ENCODE peak calls at places on chromosome 5, in ten cellular contexts. One of them, this sample, is unnamed.

GRCh38 chr5:32828492-32828891 is 117.4 kb downstream of the NPR3 start:
- DNase-seq in epithelial cell of esophagus: peak; percentile 33
- DNase-seq in PC-9: no peak
- DNase-seq in AG09309: no peak
- DNase-seq in NCI-H1436: no peak
- DNase-seq in AG10803: peak; percentile 52
- DNase-seq in iPS DF 6.9: no peak
- DNase-seq in stimulated activated CD4-positive, alpha-beta T cell treated with anti-CD3 and anti-CD28 coated beads, Interleukin-4, amount 100 ng/mL, for 48 hours: no peak
- DNase-seq in aorta: no peak
- DNase-seq in ELR: peak; percentile 7
- DNase-seq in this sample: no peak

GRCh38 chr5:134059758-134060495 is 54.6 kb upstream of the TCF7 start:
- DNase-seq in epithelial cell of esophagus: no peak
- DNase-seq in PC-9: no peak
- DNase-seq in AG09309: no peak
- DNase-seq in NCI-H1436: no peak
- DNase-seq in AG10803: no peak
- DNase-seq in iPS DF 6.9: no peak
- DNase-seq in stimulated activated CD4-positive, alpha-beta T cell treated with anti-CD3 and anti-CD28 coated beads, Interleukin-4, amount 100 ng/mL, for 48 hours: no peak
- DNase-seq in aorta: peak; percentile 69
- DNase-seq in ELR: no peak
- DNase-seq in this sample: no peak

GRCh38 chr5:178241259-178241658 is 8.7 kb upstream of the PHYKPL start:
- DNase-seq in epithelial cell of esophagus: no peak
- DNase-seq in PC-9: no peak
- DNase-seq in AG09309: no peak
- DNase-seq in NCI-H1436: no peak
- DNase-seq in AG10803: no peak
- DNase-seq in iPS DF 6.9: no peak
- DNase-seq in stimulated activated CD4-positive, alpha-beta T cell treated with anti-CD3 and anti-CD28 coated beads, Interleukin-4, amount 100 ng/mL, for 48 hours: no peak
- DNase-seq in aorta: no peak
- DNase-seq in ELR: no peak
- DNase-seq in this sample: peak; percentile 41

GRCh38 chr5:124698774-124699173 is 47.7 kb downstream of the ZNF608 start:
- DNase-seq in epithelial cell of esophagus: no peak
- DNase-seq in PC-9: no peak
- DNase-seq in AG09309: peak; percentile 3
- DNase-seq in NCI-H1436: no peak
- DNase-seq in AG10803: peak; percentile 22
- DNase-seq in iPS DF 6.9: no peak
- DNase-seq in stimulated activated CD4-positive, alpha-beta T cell treated with anti-CD3 and anti-CD28 coated beads, Interleukin-4, amount 100 ng/mL, for 48 hours: no peak
- DNase-seq in aorta: no peak
- DNase-seq in ELR: no peak
- DNase-seq in this sample: no peak

GRCh38 chr5:95715799-95716461 is 15.2 kb upstream of the RHOBTB3 start:
- DNase-seq in epithelial cell of esophagus: peak; percentile 72
- DNase-seq in PC-9: no peak
- DNase-seq in AG09309: peak; percentile 63
- DNase-seq in NCI-H1436: no peak
- DNase-seq in AG10803: peak; percentile 88
- DNase-seq in iPS DF 6.9: no peak
- DNase-seq in stimulated activated CD4-positive, alpha-beta T cell treated with anti-CD3 and anti-CD28 coated beads, Interleukin-4, amount 100 ng/mL, for 48 hours: no peak
- DNase-seq in aorta: no peak
- DNase-seq in ELR: peak; percentile 93
- DNase-seq in this sample: no peak

GRCh38 chr5:142316051-142316450 is 8.8 kb downstream of the SPRY4 start:
- DNase-seq in epithelial cell of esophagus: no peak
- DNase-seq in PC-9: no peak
- DNase-seq in AG09309: no peak
- DNase-seq in NCI-H1436: peak; percentile 91
- DNase-seq in AG10803: peak; percentile 69
- DNase-seq in iPS DF 6.9: no peak
- DNase-seq in stimulated activated CD4-positive, alpha-beta T cell treated with anti-CD3 and anti-CD28 coated beads, Interleukin-4, amount 100 ng/mL, for 48 hours: no peak
- DNase-seq in aorta: no peak
- DNase-seq in ELR: no peak
- DNase-seq in this sample: no peak

GRCh38 chr5:179923422-179923821 is 15.7 kb upstream of the TBC1D9B start:
- DNase-seq in epithelial cell of esophagus: no peak
- DNase-seq in PC-9: no peak
- DNase-seq in AG09309: no peak
- DNase-seq in NCI-H1436: no peak
- DNase-seq in AG10803: no peak
- DNase-seq in iPS DF 6.9: no peak
- DNase-seq in stimulated activated CD4-positive, alpha-beta T cell treated with anti-CD3 and anti-CD28 coated beads, Interleukin-4, amount 100 ng/mL, for 48 hours: no peak
- DNase-seq in aorta: no peak
- DNase-seq in ELR: no peak
- DNase-seq in this sample: no peak

GRCh38 chr5:79720096-79720495 is 30.5 kb downstream of the CMYA5 start:
- DNase-seq in epithelial cell of esophagus: no peak
- DNase-seq in PC-9: no peak
- DNase-seq in AG09309: no peak
- DNase-seq in NCI-H1436: no peak
- DNase-seq in AG10803: no peak
- DNase-seq in iPS DF 6.9: no peak
- DNase-seq in stimulated activated CD4-positive, alpha-beta T cell treated with anti-CD3 and anti-CD28 coated beads, Interleukin-4, amount 100 ng/mL, for 48 hours: no peak
- DNase-seq in aorta: no peak
- DNase-seq in ELR: peak; percentile 5
- DNase-seq in this sample: no peak

GRCh38 chr5:132098621-132099020 is 25.0 kb downstream of the CSF2 start:
- DNase-seq in epithelial cell of esophagus: no peak
- DNase-seq in PC-9: no peak
- DNase-seq in AG09309: no peak
- DNase-seq in NCI-H1436: no peak
- DNase-seq in AG10803: no peak
- DNase-seq in iPS DF 6.9: no peak
- DNase-seq in stimulated activated CD4-positive, alpha-beta T cell treated with anti-CD3 and anti-CD28 coated beads, Interleukin-4, amount 100 ng/mL, for 48 hours: no peak
- DNase-seq in aorta: no peak
- DNase-seq in ELR: peak; percentile 43
- DNase-seq in this sample: no peak

GRCh38 chr5:91419571-91420537 is 36.7 kb upstream of the ARRDC3 start:
- DNase-seq in epithelial cell of esophagus: peak; percentile 67
- DNase-seq in PC-9: peak; percentile 53
- DNase-seq in AG09309: no peak
- DNase-seq in NCI-H1436: peak; percentile 45
- DNase-seq in AG10803: peak; percentile 61
- DNase-seq in iPS DF 6.9: no peak
- DNase-seq in stimulated activated CD4-positive, alpha-beta T cell treated with anti-CD3 and anti-CD28 coated beads, Interleukin-4, amount 100 ng/mL, for 48 hours: peak; percentile 62
- DNase-seq in aorta: peak; percentile 76
- DNase-seq in ELR: peak; percentile 75
- DNase-seq in this sample: peak; percentile 75

GRCh38 chr5:34736445-34737119 is 80.5 kb downstream of the RAI14 start:
- DNase-seq in epithelial cell of esophagus: peak; percentile 70
- DNase-seq in PC-9: peak; percentile 65
- DNase-seq in AG09309: no peak
- DNase-seq in NCI-H1436: no peak
- DNase-seq in AG10803: peak; percentile 47
- DNase-seq in iPS DF 6.9: peak; percentile 18
- DNase-seq in stimulated activated CD4-positive, alpha-beta T cell treated with anti-CD3 and anti-CD28 coated beads, Interleukin-4, amount 100 ng/mL, for 48 hours: no peak
- DNase-seq in aorta: no peak
- DNase-seq in ELR: peak; percentile 28
- DNase-seq in this sample: no peak

GRCh38 chr5:134132372-134133212 is 18.1 kb downstream of the TCF7 start:
- DNase-seq in epithelial cell of esophagus: no peak
- DNase-seq in PC-9: no peak
- DNase-seq in AG09309: no peak
- DNase-seq in NCI-H1436: no peak
- DNase-seq in AG10803: no peak
- DNase-seq in iPS DF 6.9: no peak
- DNase-seq in stimulated activated CD4-positive, alpha-beta T cell treated with anti-CD3 and anti-CD28 coated beads, Interleukin-4, amount 100 ng/mL, for 48 hours: no peak
- DNase-seq in aorta: peak; percentile 51
- DNase-seq in ELR: no peak
- DNase-seq in this sample: peak; percentile 82

GRCh38 chr5:6261256-6261655 is 117.1 kb downstream of the MED10 start:
- DNase-seq in epithelial cell of esophagus: peak; percentile 14
- DNase-seq in PC-9: no peak
- DNase-seq in AG09309: no peak
- DNase-seq in NCI-H1436: no peak
- DNase-seq in AG10803: no peak
- DNase-seq in iPS DF 6.9: no peak
- DNase-seq in stimulated activated CD4-positive, alpha-beta T cell treated with anti-CD3 and anti-CD28 coated beads, Interleukin-4, amount 100 ng/mL, for 48 hours: no peak
- DNase-seq in aorta: no peak
- DNase-seq in ELR: no peak
- DNase-seq in this sample: no peak